ENCODE peak calls at places on chromosomes 5 and 9, in seven cellular contexts. U is lower lobe of right lung; W is stimulated activated CD4-positive, alpha-beta T cell treated with anti-CD3 and anti-CD28 coated beads, Interleukin-4, amount 100 ng/mL, for 4 hours; Y is GM13977; I is T-helper 2 cell; E is AG08396; L is A549. F is an unnamed sample.

GRCh38 chr9:35958104-35958825 is at the start of gene OR2S2:
- DNase-seq in U (no peak), W (no peak), Y (no peak), I (no peak), E (no peak), L (no peak), F (no peak)

GRCh38 chr9:131233989-131234388 is 42.3 kb downstream of the FAM78A start:
- DNase-seq in U (no peak), W (no peak), Y (no peak), I (no peak), E (no peak), L (no peak), F (no peak)

GRCh38 chr5:159515909-159516415 is 185.7 kb upstream of the IL12B start:
- DNase-seq in U (peak; percentile 68), W (peak; percentile 68), Y (peak; percentile 70), I (peak; percentile 44), E (peak; percentile 38), L (peak; percentile 67), F (peak; percentile 60)

GRCh38 chr9:26262431-26262830 is 584.2 kb upstream of the TUSC1 start:
- DNase-seq in U (no peak), W (no peak), Y (no peak), I (no peak), E (no peak), L (peak; percentile 8), F (no peak)

GRCh38 chr5:10499776-10500175 is 58.1 kb downstream of the ROPN1L start:
- DNase-seq in U (no peak), W (no peak), Y (no peak), I (no peak), E (no peak), L (no peak), F (no peak)

GRCh38 chr5:165781703-165782102 is 2276.3 kb downstream of the MAT2B start:
- DNase-seq in U (no peak), W (no peak), Y (no peak), I (no peak), E (no peak), L (no peak), F (no peak)

GRCh38 chr5:171478946-171479775 is 59.7 kb downstream of the FGF18 start:
- DNase-seq in U (no peak), W (no peak), Y (no peak), I (no peak), E (no peak), L (no peak), F (no peak)

GRCh38 chr5:178940569-178941360 is at the start of gene ZNF454:
- DNase-seq in U (peak; percentile 89), W (no peak), Y (no peak), I (no peak), E (peak; percentile 96), L (no peak), F (no peak)

GRCh38 chr5:172106511-172107356 is 81.3 kb downstream of the STK10 start:
- DNase-seq in U (peak; percentile 63), W (peak; percentile 61), Y (peak; percentile 50), I (peak; percentile 33), E (peak; percentile 62), L (peak; percentile 40), F (peak; percentile 67)

GRCh38 chr5:107523019-107523680 is 147.6 kb downstream of the EFNA5 start:
- DNase-seq in U (no peak), W (no peak), Y (no peak), I (no peak), E (no peak), L (peak; percentile 63), F (no peak)

GRCh38 chr9:96854073-96854876 is at the start of gene ZNF782:
- DNase-seq in U (peak; percentile 94), W (peak; percentile 84), Y (peak; percentile 90), I (peak; percentile 76), E (peak; percentile 95), L (peak; percentile 95), F (peak; percentile 80)

GRCh38 chr9:14485366-14485765 is 171.4 kb upstream of the NFIB start:
- DNase-seq in U (no peak), W (no peak), Y (no peak), I (no peak), E (no peak), L (peak; percentile 2), F (no peak)

GRCh38 chr5:85049020-85049419 is 664.3 kb upstream of the EDIL3 start:
- DNase-seq in U (no peak), W (no peak), Y (no peak), I (no peak), E (peak; percentile 1), L (peak; percentile 12), F (no peak)

GRCh38 chr5:969421-969839 is 39.2 kb upstream of the NKD2 start:
- DNase-seq in U (no peak), W (no peak), Y (no peak), I (no peak), E (no peak), L (no peak), F (no peak)

GRCh38 chr5:14449052-14449661 is 132.4 kb upstream of the OTULINL start:
- DNase-seq in U (no peak), W (no peak), Y (no peak), I (no peak), E (peak; percentile 58), L (no peak), F (no peak)

GRCh38 chr5:162132348-162132747 is 64.8 kb downstream of the GABRG2 start:
- DNase-seq in U (no peak), W (no peak), Y (no peak), I (no peak), E (no peak), L (no peak), F (no peak)

GRCh38 chr5:147417133-147417813 is 92.6 kb downstream of the DPYSL3 start:
- DNase-seq in U (no peak), W (no peak), Y (no peak), I (no peak), E (peak; percentile 39), L (no peak), F (no peak)

GRCh38 chr5:109191153-109191558 is 218.6 kb downstream of the PJA2 start:
- DNase-seq in U (no peak), W (no peak), Y (peak; percentile 10), I (no peak), E (peak; percentile 7), L (peak; percentile 34), F (no peak)

GRCh38 chr9:124621371-124622328 is 114.5 kb upstream of the NR5A1 start:
- DNase-seq in U (no peak), W (no peak), Y (no peak), I (no peak), E (no peak), L (no peak), F (no peak)

GRCh38 chr9:130289711-130290241 is 24.2 kb downstream of the HMCN2 start:
- DNase-seq in U (no peak), W (no peak), Y (no peak), I (no peak), E (no peak), L (no peak), F (no peak)

GRCh38 chr5:23139338-23140171 is 286.4 kb upstream of the CDH12 start:
- DNase-seq in U (no peak), W (no peak), Y (peak; percentile 24), I (no peak), E (no peak), L (peak; percentile 14), F (no peak)

GRCh38 chr5:107869459-107870115 is 198.8 kb upstream of the EFNA5 start:
- DNase-seq in U (no peak), W (no peak), Y (no peak), I (no peak), E (peak; percentile 43), L (peak; percentile 64), F (no peak)

GRCh38 chr5:170278611-170279500 is 18.7 kb downstream of the LCP2 start:
- DNase-seq in U (peak; percentile 79), W (peak; percentile 83), Y (peak; percentile 81), I (peak; percentile 95), E (no peak), L (no peak), F (peak; percentile 71)

GRCh38 chr9:126423022-126423708 is 96.5 kb downstream of the MVB12B start:
- DNase-seq in U (no peak), W (no peak), Y (no peak), I (peak; percentile 33), E (no peak), L (no peak), F (no peak)

GRCh38 chr9:37653385-37653784 is 2.6 kb downstream of the FRMPD1 start:
- DNase-seq in U (no peak), W (no peak), Y (no peak), I (no peak), E (no peak), L (no peak), F (no peak)

GRCh38 chr5:176658007-176658599 is 10.8 kb downstream of the TSPAN17 start:
- DNase-seq in U (peak; percentile 80), W (peak; percentile 55), Y (peak; percentile 80), I (peak; percentile 39), E (peak; percentile 78), L (peak; percentile 77), F (peak; percentile 50)

GRCh38 chr9:72480931-72481330 is 40.5 kb upstream of the TMC1 start:
- DNase-seq in U (no peak), W (no peak), Y (no peak), I (no peak), E (peak; percentile 39), L (peak; percentile 48), F (no peak)

GRCh38 chr5:133244242-133244641 is 192.4 kb downstream of the HSPA4 start:
- DNase-seq in U (peak; percentile 19), W (no peak), Y (peak; percentile 59), I (no peak), E (no peak), L (peak; percentile 68), F (no peak)

GRCh38 chr9:76570820-76571219 is 111.8 kb downstream of the GCNT1 start:
- DNase-seq in U (no peak), W (no peak), Y (no peak), I (no peak), E (no peak), L (no peak), F (no peak)

GRCh38 chr5:167050568-167051214 is 1240.8 kb upstream of the WWC1 start:
- DNase-seq in U (no peak), W (no peak), Y (no peak), I (no peak), E (peak; percentile 6), L (no peak), F (no peak)

GRCh38 chr9:92482336-92482735 is at the start of gene ASPN:
- DNase-seq in U (no peak), W (no peak), Y (no peak), I (no peak), E (no peak), L (no peak), F (no peak)

GRCh38 chr5:178793156-178793555 is 62.7 kb upstream of the ZNF354A start:
- DNase-seq in U (no peak), W (no peak), Y (no peak), I (no peak), E (no peak), L (peak; percentile 28), F (no peak)

GRCh38 chr9:105205787-105206511 is 38.5 kb upstream of the SLC44A1 start:
- DNase-seq in U (no peak), W (no peak), Y (no peak), I (no peak), E (peak; percentile 85), L (no peak), F (no peak)

GRCh38 chr5:58411372-58411771 is 48.5 kb downstream of the PLK2 start:
- DNase-seq in U (no peak), W (no peak), Y (no peak), I (no peak), E (no peak), L (peak; percentile 28), F (no peak)

GRCh38 chr9:97802276-97802675 is 50.8 kb upstream of the FOXE1 start:
- DNase-seq in U (no peak), W (no peak), Y (no peak), I (no peak), E (peak; percentile 84), L (peak; percentile 54), F (no peak)

GRCh38 chr5:34690898-34691297 is 34.8 kb downstream of the RAI14 start:
- DNase-seq in U (no peak), W (no peak), Y (no peak), I (no peak), E (no peak), L (no peak), F (no peak)

F was measured in activated T-cell treated with anti-CD3 and anti-CD28 coated beads for 1 hour.